ENCODE peak calls at places on chromosomes 4 and X, in eight cellular contexts. I, J, M, U, V, X, P and B are unnamed samples.

GRCh38 chrX:131783555-131784338 is 239.4 kb upstream of the STK26 start:
- DNase-seq in I (no peak), J (no peak), M (no peak), U (no peak), V (peak; percentile 90), X (no peak), P (peak; percentile 86), B (no peak)

GRCh38 chr4:183722738-183723560 is 63.9 kb downstream of the TRAPPC11 start:
- DNase-seq in I (no peak), J (no peak), M (peak; percentile 85), U (peak; percentile 79), V (peak; percentile 25), X (no peak), P (no peak), B (peak; percentile 33)

GRCh38 chr4:149441338-149441737 is 374.3 kb downstream of the IQCM start:
- DNase-seq in I (no peak), J (no peak), M (no peak), U (no peak), V (no peak), X (no peak), P (peak; percentile 30), B (no peak)

GRCh38 chr4:168218663-168219062 is 99.9 kb downstream of the DDX60 start:
- DNase-seq in I (no peak), J (no peak), M (no peak), U (no peak), V (no peak), X (no peak), P (no peak), B (peak; percentile 50)

GRCh38 chr4:130214268-130214667 is 1118.3 kb downstream of the C4orf33 start:
- DNase-seq in I (no peak), J (no peak), M (no peak), U (no peak), V (no peak), X (no peak), P (no peak), B (no peak)

GRCh38 chrX:134459683-134460004 is 321 bp upstream of the HPRT1 start:
- DNase-seq in I (peak; percentile 8), J (no peak), M (no peak), U (no peak), V (no peak), X (no peak), P (no peak), B (peak; percentile 44)

GRCh38 chr4:108168672-108169562 is at the start of gene LEF1:
- DNase-seq in I (no peak), J (peak; percentile 74), M (peak; percentile 63), U (peak; percentile 77), V (no peak), X (no peak), P (no peak), B (peak; percentile 40)

GRCh38 chrX:71609095-71609750 is 9.1 kb downstream of the CXCR3 start:
- DNase-seq in I (no peak), J (no peak), M (no peak), U (no peak), V (no peak), X (no peak), P (no peak), B (no peak)

GRCh38 chr4:66275381-66276060 is 605.2 kb upstream of the EPHA5 start:
- DNase-seq in I (no peak), J (no peak), M (no peak), U (no peak), V (no peak), X (no peak), P (no peak), B (no peak)

GRCh38 chr4:33262809-33263208 is 2542.6 kb downstream of the PCDH7 start:
- DNase-seq in I (no peak), J (no peak), M (no peak), U (no peak), V (no peak), X (no peak), P (no peak), B (no peak)

GRCh38 chr4:69910016-69910782 is 20.7 kb upstream of the CSN1S1 start:
- DNase-seq in I (no peak), J (no peak), M (no peak), U (no peak), V (peak; percentile 17), X (no peak), P (peak; percentile 12), B (no peak)

GRCh38 chrX:124239911-124240310 is 92.5 kb upstream of the TEX13D start:
- DNase-seq in I (no peak), J (no peak), M (no peak), U (no peak), V (peak; percentile 42), X (no peak), P (no peak), B (no peak)

GRCh38 chrX:132786217-132786616 is 172.2 kb downstream of the HS6ST2 start:
- DNase-seq in I (no peak), J (no peak), M (no peak), U (no peak), V (no peak), X (no peak), P (no peak), B (no peak)

GRCh38 chr4:40192286-40193017 is 4.4 kb upstream of the RHOH start:
- DNase-seq in I (peak; percentile 16), J (no peak), M (no peak), U (peak; percentile 41), V (no peak), X (no peak), P (no peak), B (no peak)
- TF ChIP-seq POLR2AphosphoS5 in I (no peak), J (no peak), M (no peak), U (no peak), V (peak; percentile 97), X (no peak), P (no peak), B (no peak)

GRCh38 chr4:153947124-153947523 is 158.2 kb upstream of the SFRP2 start:
- DNase-seq in I (no peak), J (no peak), M (no peak), U (no peak), V (no peak), X (no peak), P (no peak), B (no peak)

GRCh38 chr4:153943738-153944415 is 155.0 kb upstream of the SFRP2 start:
- DNase-seq in I (no peak), J (no peak), M (no peak), U (no peak), V (no peak), X (no peak), P (no peak), B (no peak)

GRCh38 chr4:153950100-153950979 is 161.5 kb upstream of the SFRP2 start:
- DNase-seq in I (peak; percentile 21), J (no peak), M (no peak), U (no peak), V (no peak), X (no peak), P (no peak), B (no peak)

GRCh38 chr4:153945704-153946103 is 156.8 kb upstream of the SFRP2 start:
- DNase-seq in I (no peak), J (no peak), M (no peak), U (no peak), V (no peak), X (no peak), P (no peak), B (no peak)

GRCh38 chr4:153947998-153948397 is 159.1 kb upstream of the SFRP2 start:
- DNase-seq in I (no peak), J (no peak), M (no peak), U (no peak), V (no peak), X (no peak), P (no peak), B (no peak)
- H3K9ac ChIP-seq in I (no peak overlapping the region), J (no peak overlapping the region), M (no peak overlapping the region), U (no peak overlapping the region), V (no peak overlapping the region), X (no peak overlapping the region), P (no peak overlapping the region), B (no peak overlapping the region)

DNA sequence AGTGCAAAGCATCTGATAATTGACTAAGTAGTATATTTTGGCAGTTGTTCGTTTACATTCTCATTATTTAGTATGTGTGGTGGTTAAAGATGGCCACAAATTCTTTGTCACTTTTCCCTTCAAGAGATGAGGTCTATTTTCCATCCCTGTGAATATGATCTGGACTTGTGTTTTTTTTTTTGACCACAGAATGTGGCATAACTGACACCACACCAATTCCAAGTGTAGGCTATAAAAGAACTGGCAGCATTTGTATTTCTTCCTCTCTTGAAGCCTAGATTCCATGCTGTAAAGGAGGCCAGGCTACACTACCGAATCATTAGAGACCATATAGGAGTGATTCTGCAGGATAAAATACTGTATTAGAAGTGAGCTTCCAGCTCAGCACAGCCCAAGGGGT is 596.6 kb downstream of the DMD start:
- DNase-seq in I (no peak), J (no peak), M (no peak), U (no peak), V (no peak), X (no peak), P (no peak), B (no peak)
- TF ChIP-seq POLR2AphosphoS5 in I (no peak), J (no peak), M (no peak), U (no peak), V (no peak), X (no peak), P (no peak), B (no peak)

DNA sequence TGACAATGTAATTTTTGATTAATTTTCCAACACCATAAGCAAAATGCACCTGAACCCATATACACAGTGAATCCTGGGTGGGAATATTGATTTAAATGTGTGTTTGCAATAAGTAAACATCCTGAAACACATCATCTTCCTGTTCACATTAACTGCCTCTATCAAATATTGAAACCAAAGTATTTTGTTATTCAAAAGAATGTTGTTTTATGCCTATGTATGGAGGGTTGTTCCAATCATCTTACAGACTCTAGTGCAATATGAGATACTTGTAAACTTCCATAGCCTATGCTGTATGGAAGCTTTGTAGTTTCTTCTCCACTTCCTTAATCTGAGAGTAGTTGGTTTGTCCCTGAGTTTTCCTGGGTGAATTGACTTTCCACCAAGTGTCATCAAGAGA is 105.4 kb upstream of the SLC7A11 start:
- DNase-seq in I (no peak), J (no peak), M (no peak), U (no peak), V (no peak), X (no peak), P (no peak), B (no peak)
- H3K9ac ChIP-seq in I (peak overlapping the region; percentile 12), J (no peak overlapping the region), M (no peak overlapping the region), U (no peak overlapping the region), V (no peak overlapping the region), X (no peak overlapping the region), P (no peak overlapping the region), B (no peak overlapping the region)

GRCh38 chr4:39637572-39638357 is 900 bp downstream of the SMIM14 start:
- DNase-seq in I (peak; percentile 64), J (peak; percentile 22), M (peak; percentile 54), U (peak; percentile 55), V (no peak), X (peak; percentile 21), P (peak; percentile 24), B (peak; percentile 81)
- TF ChIP-seq POLR2AphosphoS5 in I (no peak), J (no peak), M (no peak), U (peak; percentile 59), V (no peak), X (no peak), P (no peak), B (peak; percentile 21)

GRCh38 chr4:10006604-10007435 is 14.5 kb downstream of the SLC2A9 start:
- DNase-seq in I (peak; percentile 83), J (no peak), M (no peak), U (no peak), V (peak; percentile 79), X (peak; percentile 77), P (no peak), B (peak; percentile 57)
- H3K9ac ChIP-seq in I (peak overlapping the region; percentile 68), J (no peak overlapping the region), M (no peak overlapping the region), U (no peak overlapping the region), V (peak overlapping the region; percentile 60), X (peak overlapping the region; percentile 11), P (no peak overlapping the region), B (no peak overlapping the region)

GRCh38 chrX:25180242-25180641 is 164.5 kb upstream of the ARX start:
- DNase-seq in I (no peak), J (no peak), M (no peak), U (no peak), V (no peak), X (no peak), P (no peak), B (no peak)
- TF ChIP-seq POLR2AphosphoS5 in I (no peak), J (no peak), M (no peak), U (no peak), V (no peak), X (no peak), P (no peak), B (no peak)